ENCODE peak calls at places on chromosomes 6 and 20, in six cellular contexts. G, L, V, O, F and H are unnamed samples.

GRCh38 chr6:169395080-169395805 is 141.6 kb upstream of the THBS2 start:
- DNase-seq in F (no peak), O (no peak), L (no peak), V (no peak), G (no peak), H (no peak)

GRCh38 chr6:4466769-4467480 is 309.3 kb upstream of the CDYL start:
- DNase-seq in V (no peak), L (no peak), F (no peak), O (no peak), G (peak; percentile 4), H (no peak)

GRCh38 chr6:158213925-158214674 is 46.0 kb downstream of the GTF2H5 start:
- DNase-seq in F (peak; percentile 74), O (peak; percentile 90), V (peak; percentile 51), G (peak; percentile 70), L (peak; percentile 47), H (peak; percentile 84)

GRCh38 chr6:150091466-150091865 is 22.5 kb upstream of the ULBP3 start:
- DNase-seq in G (no peak), L (no peak), F (no peak), O (no peak), V (no peak), H (peak; percentile 49)

GRCh38 chr6:89375427-89375868 is 22.9 kb upstream of the UBE2J1 start:
- DNase-seq in V (peak; percentile 25), F (peak; percentile 95), O (no peak), G (peak; percentile 47), L (peak; percentile 25), H (peak; percentile 96)

GRCh38 chr6:11921017-11921438 is 91.1 kb upstream of the HIVEP1 start:
- DNase-seq in O (peak; percentile 86), V (no peak), L (peak; percentile 36), G (no peak), F (no peak), H (no peak)

GRCh38 chr6:157405986-157406385 is 25.0 kb downstream of the ZDHHC14 start:
- DNase-seq in O (peak; percentile 72), L (no peak), F (no peak), V (no peak), G (no peak), H (no peak)

GRCh38 chr20:46715292-46715756 is 5.9 kb downstream of the SLC2A10 start:
- DNase-seq in G (no peak), O (peak; percentile 85), L (no peak), F (no peak), V (no peak), H (no peak)

GRCh38 chr6:3876131-3876530 is 27.0 kb downstream of the FAM50B start:
- DNase-seq in V (no peak), G (no peak), F (no peak), L (peak; percentile 61), O (peak; percentile 89), H (no peak)

GRCh38 chr6:48916523-48917050 is 546.5 kb downstream of the MMUT start:
- DNase-seq in G (no peak), L (no peak), O (no peak), F (no peak), V (no peak), H (no peak)

GRCh38 chr6:30556714-30556963 is 350 bp upstream of the GNL1 start:
- DNase-seq in V (peak; percentile 71), G (no peak), F (no peak), O (no peak), L (peak; percentile 88), H (no peak)

GRCh38 chr20:44683263-44684046 is 31.7 kb upstream of the CCN5 start:
- DNase-seq in F (peak; percentile 36), O (peak; percentile 53), V (peak; percentile 29), G (peak; percentile 73), L (peak; percentile 46), H (peak; percentile 53)

GRCh38 chr6:3592371-3592941 is 135.6 kb upstream of the SLC22A23 start:
- DNase-seq in F (no peak), V (no peak), L (no peak), G (no peak), O (peak; percentile 92), H (no peak)

GRCh38 chr20:33554914-33555420 is 65.1 kb downstream of the CBFA2T2 start:
- DNase-seq in O (peak; percentile 91), V (peak; percentile 11), L (no peak), F (peak; percentile 95), G (peak; percentile 98), H (no peak)

GRCh38 chr6:28615616-28615954 is 89.9 kb downstream of the GPX5 start:
- DNase-seq in O (no peak), F (no peak), L (no peak), V (no peak), G (no peak), H (no peak)

GRCh38 chr20:44856442-44856841 is 29.1 kb upstream of the YWHAB start:
- DNase-seq in L (no peak), G (no peak), V (no peak), F (no peak), O (no peak), H (no peak)

GRCh38 chr20:64138276-64138815 is 25.9 kb upstream of the MYT1 start:
- DNase-seq in F (no peak), O (no peak), G (no peak), L (no peak), V (no peak), H (no peak)

GRCh38 chr20:14879020-14879697 is 541.7 kb upstream of the FLRT3 start:
- DNase-seq in V (no peak), O (peak; percentile 11), L (no peak), F (no peak), G (no peak), H (no peak)

GRCh38 chr6:89204096-89204495 is 13.1 kb downstream of the GABRR1 start:
- DNase-seq in L (no peak), F (no peak), V (no peak), G (no peak), O (no peak), H (peak; percentile 82)